ENCODE peak calls at places on chromosomes 7 and 10, in five cellular contexts. Y is A549, R is fibroblast of lung, I is IMR-90, F is PC-3. O is an unnamed sample.

GRCh38 chr10:34507217-34507616 is 307.9 kb downstream of the PARD3 start:
- DNase-seq in Y (no peak), I (no peak), F (no peak), R (no peak), O (no peak)

GRCh38 chr7:17552952-17553351 is 254.5 kb downstream of the AHR start:
- DNase-seq in I (no peak), R (peak; percentile 40), F (no peak), Y (no peak), O (no peak)

GRCh38 chr7:74176555-74176954 is 2.4 kb downstream of the EIF4H start:
- DNase-seq in Y (no peak), R (no peak), I (no peak), F (no peak), O (peak; percentile 65)

GRCh38 chr10:126634915-126635314 is 35.6 kb downstream of the C10orf90 start:
- DNase-seq in I (no peak), F (peak; percentile 94), R (no peak), Y (no peak), O (no peak)

GRCh38 chr7:52584041-52584440 is 451.4 kb upstream of the POM121L12 start:
- DNase-seq in Y (no peak), R (no peak), I (no peak), F (no peak), O (no peak)

GRCh38 chr10:112713411-112713810 is 236.6 kb upstream of the TCF7L2 start:
- DNase-seq in R (peak; percentile 52), Y (no peak), I (peak; percentile 80), F (peak; percentile 26), O (no peak)

GRCh38 chr7:12389089-12389700 is 14.5 kb downstream of the VWDE start:
- DNase-seq in Y (peak; percentile 69), I (peak; percentile 61), R (peak; percentile 72), F (peak; percentile 77), O (no peak)

GRCh38 chr10:86410542-86411124 is 44.0 kb upstream of the GRID1 start:
- DNase-seq in Y (peak; percentile 63), R (peak; percentile 60), I (peak; percentile 89), F (peak; percentile 57), O (no peak)

GRCh38 chr7:23529262-23529859 is 2.4 kb downstream of the TRA2A start:
- DNase-seq in Y (no peak), R (no peak), F (no peak), I (no peak), O (no peak)

GRCh38 chr10:4243651-4244050 is 458.6 kb upstream of the KLF6 start:
- DNase-seq in R (peak; percentile 100), Y (peak; percentile 61), F (peak; percentile 83), I (peak; percentile 100), O (no peak)

GRCh38 chr7:30740417-30741181 is 11.3 kb upstream of the INMT start:
- DNase-seq in Y (peak; percentile 56), F (peak; percentile 80), I (peak; percentile 55), R (peak; percentile 60), O (peak; percentile 97)

GRCh38 chr7:128387663-128388485 is 21.9 kb downstream of the IMPDH1 start:
- DNase-seq in F (peak; percentile 80), I (peak; percentile 57), Y (peak; percentile 66), R (peak; percentile 77), O (peak; percentile 99)

GRCh38 chr10:128870830-128871597 is 596.0 kb upstream of the MGMT start:
- DNase-seq in F (no peak), R (no peak), I (no peak), Y (no peak), O (no peak)

GRCh38 chr7:96080021-96080420 is 241.9 kb downstream of the SLC25A13 start:
- DNase-seq in F (peak; percentile 79), Y (no peak), I (peak; percentile 37), R (peak; percentile 17), O (no peak)

GRCh38 chr7:132930881-132931280 is 151.0 kb downstream of the CHCHD3 start:
- DNase-seq in R (peak; percentile 24), F (peak; percentile 17), I (peak; percentile 3), Y (peak; percentile 31), O (no peak)

DNA sequence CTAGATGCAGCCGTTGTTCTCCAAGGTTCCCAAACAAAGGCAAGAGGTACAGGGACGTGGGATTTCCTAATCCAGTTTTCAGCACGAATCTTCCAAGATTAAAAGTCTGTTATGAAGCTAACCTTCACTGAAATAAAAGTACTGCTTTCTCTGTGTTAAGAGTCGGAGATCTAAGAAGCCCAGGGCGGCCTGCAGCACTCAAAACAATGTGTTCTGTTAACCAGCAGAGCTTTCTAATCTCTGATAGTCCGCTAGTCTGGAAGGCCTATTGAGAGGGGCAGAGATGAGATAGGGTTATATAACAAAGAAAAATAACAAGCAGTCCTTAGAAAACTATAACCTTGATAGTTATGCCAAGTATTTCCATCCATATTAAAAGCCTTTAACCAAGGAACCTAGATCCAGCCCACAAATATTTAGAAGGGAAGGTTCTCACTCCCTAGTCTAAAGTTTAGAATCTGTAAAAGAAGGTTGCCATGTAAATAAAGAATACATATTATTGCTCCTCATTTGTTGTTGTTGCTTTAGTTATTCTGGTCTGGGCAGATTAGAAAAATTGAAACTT is 106.3 kb upstream of the SVIL start:
- DNase-seq in I (no peak), F (no peak), Y (no peak), R (no peak), O (no peak)
- H3K4me2 ChIP-seq in I (no peak overlapping the region), F (no peak overlapping the region), Y (no peak overlapping the region), R (no peak overlapping the region), O (no peak overlapping the region)

GRCh38 chr7:76349313-76349885 is 9.4 kb downstream of the YWHAG start:
- DNase-seq in Y (no peak), F (no peak), I (no peak), R (no peak), O (no peak)

GRCh38 chr7:76354516-76354915 is 4.3 kb downstream of the YWHAG start:
- DNase-seq in F (no peak), Y (no peak), R (no peak), I (no peak), O (no peak)

GRCh38 chr7:76353744-76354143 is 5.0 kb downstream of the YWHAG start:
- DNase-seq in R (no peak), Y (no peak), F (no peak), I (no peak), O (no peak)

GRCh38 chr7:76351372-76351771 is 7.4 kb downstream of the YWHAG start:
- DNase-seq in I (no peak), R (no peak), Y (no peak), F (no peak), O (no peak)

GRCh38 chr7:76352193-76352592 is 6.6 kb downstream of the YWHAG start:
- DNase-seq in Y (no peak), I (peak; percentile 56), R (no peak), F (no peak), O (no peak)
- H3K4me2 ChIP-seq in Y (no peak overlapping the region), I (peak overlapping the region; percentile 9), R (no peak overlapping the region), F (no peak overlapping the region), O (peak overlapping the region; percentile 32)

GRCh38 chr7:94893661-94894060 is 13.7 kb upstream of the PPP1R9A start:
- DNase-seq in F (no peak), R (no peak), I (no peak), Y (no peak), O (no peak)

GRCh38 chr7:94903971-94904370 is 3.4 kb upstream of the PPP1R9A start:
- DNase-seq in F (no peak), R (no peak), I (no peak), Y (no peak), O (no peak)

DNA sequence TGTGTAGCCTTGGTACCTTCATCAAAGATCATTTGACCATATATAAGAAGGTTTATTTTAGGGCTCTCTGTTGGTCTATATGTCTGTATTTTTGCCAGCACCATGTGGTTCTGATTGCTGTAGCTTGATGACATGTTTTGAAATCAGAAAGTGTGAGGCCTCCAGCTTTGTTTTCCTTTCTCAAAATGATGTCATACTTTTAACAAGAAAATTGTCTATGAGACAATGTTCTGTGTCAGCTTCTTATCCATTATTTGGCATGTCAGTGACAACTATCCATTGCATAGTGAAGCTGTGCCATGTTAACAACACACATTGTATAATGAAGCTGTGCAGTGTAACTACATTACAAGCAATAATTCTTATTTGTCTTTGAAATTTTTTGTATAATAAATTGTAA is 9.1 kb upstream of the PPP1R9A start:
- DNase-seq in R (no peak), Y (no peak), F (no peak), I (no peak), O (no peak)
- H3K4me2 ChIP-seq in R (no peak overlapping the region), Y (no peak overlapping the region), F (no peak overlapping the region), I (no peak overlapping the region), O (no peak overlapping the region)

DNA sequence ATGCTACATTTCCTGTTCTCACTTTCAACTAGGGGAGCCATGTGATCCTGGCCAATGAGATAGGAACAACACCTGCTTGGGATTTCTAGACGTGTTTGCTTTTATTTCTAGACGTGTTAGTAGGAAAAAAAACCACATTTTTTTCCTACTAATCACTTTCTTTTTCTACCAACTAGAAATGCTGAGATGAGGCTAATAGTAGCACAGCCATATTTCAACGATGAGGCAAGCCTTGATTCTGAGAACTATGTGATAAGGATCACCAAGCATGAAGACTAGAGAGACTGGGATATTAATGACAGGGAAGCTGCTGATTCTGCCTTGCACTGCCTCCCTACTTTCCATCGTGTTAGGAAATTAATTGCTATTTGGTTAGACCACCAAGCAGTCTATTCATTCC is 98.3 kb downstream of the GPR37 start:
- DNase-seq in I (peak; percentile 52), Y (no peak), F (no peak), R (peak; percentile 27), O (no peak)
- H3K4me2 ChIP-seq in I (peak overlapping the region; percentile 40), Y (no peak overlapping the region), F (peak overlapping the region; percentile 3), R (no peak overlapping the region), O (no peak overlapping the region)

DNA sequence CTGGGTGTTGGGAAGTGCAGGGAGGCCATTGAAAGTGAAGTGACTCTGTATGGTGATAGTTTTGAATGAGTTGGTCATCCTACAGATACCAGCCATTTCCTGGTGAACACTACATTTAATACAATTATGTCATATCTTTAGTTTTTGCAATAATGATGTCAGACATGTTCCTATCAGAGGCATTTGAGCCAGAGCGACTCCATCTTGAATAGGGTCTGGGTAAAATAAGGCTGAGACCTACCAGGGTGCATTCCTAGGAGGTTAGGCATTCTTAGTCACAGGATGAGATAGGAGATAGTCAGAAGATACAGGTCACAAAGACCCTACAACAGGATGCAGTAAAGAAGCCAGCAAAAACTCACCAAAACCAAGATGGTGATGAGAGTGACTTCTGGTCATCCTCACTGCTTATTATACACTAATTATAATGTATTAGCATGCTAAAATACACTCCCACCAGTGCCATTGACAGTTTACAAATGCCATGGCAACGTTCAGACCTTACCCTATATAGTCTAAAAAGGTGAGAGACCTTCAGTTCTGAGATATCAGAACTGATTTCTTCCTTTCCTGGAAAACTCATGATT is 28.2 kb downstream of the ADK start:
- DNase-seq in I (peak; percentile 35), Y (no peak), R (no peak), F (peak; percentile 75), O (no peak)
- H3K4me2 ChIP-seq in I (no peak overlapping the region), Y (peak overlapping the region; percentile 5), R (no peak overlapping the region), F (peak overlapping the region; percentile 63), O (peak overlapping the region; percentile 5)

GRCh38 chr7:47535033-47535703 is 46.7 kb downstream of the TNS3 start:
- DNase-seq in F (no peak), Y (no peak), R (peak; percentile 54), I (peak; percentile 48), O (peak; percentile 90)

GRCh38 chr7:47537716-47538640 is 43.9 kb downstream of the TNS3 start:
- DNase-seq in Y (no peak), R (peak; percentile 57), I (no peak), F (no peak), O (peak; percentile 80)

GRCh38 chr7:47538846-47539311 is 43.0 kb downstream of the TNS3 start:
- DNase-seq in R (no peak), F (peak; percentile 46), Y (peak; percentile 33), I (no peak), O (no peak)

GRCh38 chr7:47535704-47536628 is 45.9 kb downstream of the TNS3 start:
- DNase-seq in F (no peak), R (no peak), I (no peak), Y (no peak), O (peak; percentile 85)

GRCh38 chr7:47536705-47537611 is 45.0 kb downstream of the TNS3 start:
- DNase-seq in Y (no peak), R (peak; percentile 76), I (peak; percentile 76), F (peak; percentile 56), O (peak; percentile 97)
- H3K4me2 ChIP-seq in Y (peak overlapping the region; percentile 59), R (peak overlapping the region; percentile 79), I (peak overlapping the region; percentile 90), F (peak overlapping the region; percentile 89), O (peak overlapping the region; percentile 86)

O was measured in osteoblast.